ENCODE peak calls at places on chromosomes 16 and 17, in seven cellular contexts. I is A549, W is psoas muscle, C is heart left ventricle, P is gastrocnemius medialis, L is colonic mucosa, Y is IMR-90. U is an unnamed sample.
A peak's percentile ranks its signal among the peaks of the same experiment; 100 is the strongest.

GRCh38 chr16:58426095-58426494 is 33.8 kb downstream of the GINS3 start:
- DNase-seq in I (no peak), W (no peak), C (peak; percentile 16), P (no peak), L (no peak), Y (no peak), U (no peak)

GRCh38 chr17:2195729-2196128 is 107.9 kb downstream of the SMG6 start:
- DNase-seq in I (no peak), W (no peak), C (no peak), P (no peak), L (no peak), Y (no peak), U (no peak)

GRCh38 chr16:84663433-84664101 is 15.3 kb downstream of the KLHL36 start:
- DNase-seq in I (no peak), W (no peak), C (no peak), P (no peak), L (no peak), Y (no peak), U (no peak)

GRCh38 chr16:86942469-86943175 is 364.3 kb downstream of the FOXL1 start:
- DNase-seq in I (no peak), W (no peak), C (no peak), P (no peak), L (no peak), Y (no peak), U (no peak)

GRCh38 chr16:57115504-57116182 is 23.3 kb downstream of the CPNE2 start:
- DNase-seq in I (no peak), W (peak; percentile 57), C (peak; percentile 86), P (no peak), L (no peak), Y (peak; percentile 28), U (peak; percentile 50)

GRCh38 chr16:30395992-30396560 is 856 bp downstream of the ZNF48 start:
- DNase-seq in I (no peak), W (no peak), C (no peak), P (no peak), L (no peak), Y (no peak), U (no peak)

GRCh38 chr17:48678141-48678971 is 44.0 kb downstream of the PRAC1 start:
- DNase-seq in I (peak; percentile 86), W (peak; percentile 58), C (peak; percentile 80), P (peak; percentile 7), L (peak; percentile 83), Y (peak; percentile 19), U (peak; percentile 85)

GRCh38 chr16:19698480-19699465 is 19.3 kb downstream of the KNOP1 start:
- DNase-seq in I (no peak), W (no peak), C (no peak), P (no peak), L (no peak), Y (peak; percentile 20), U (no peak)

GRCh38 chr16:637081-638018 is 1.2 kb upstream of the METTL26 start:
- DNase-seq in I (peak; percentile 91), W (peak; percentile 93), C (peak; percentile 95), P (peak; percentile 93), L (peak; percentile 95), Y (peak; percentile 81), U (peak; percentile 90)

GRCh38 chr16:84585886-84586285 is 32.0 kb downstream of the COTL1 start:
- DNase-seq in I (peak; percentile 40), W (no peak), C (no peak), P (no peak), L (no peak), Y (no peak), U (peak; percentile 46)

GRCh38 chr16:88700636-88701482 is 5.3 kb downstream of the RNF166 start:
- DNase-seq in I (no peak), W (peak; percentile 85), C (peak; percentile 97), P (peak; percentile 75), L (peak; percentile 84), Y (peak; percentile 90), U (peak; percentile 88)

DNA sequence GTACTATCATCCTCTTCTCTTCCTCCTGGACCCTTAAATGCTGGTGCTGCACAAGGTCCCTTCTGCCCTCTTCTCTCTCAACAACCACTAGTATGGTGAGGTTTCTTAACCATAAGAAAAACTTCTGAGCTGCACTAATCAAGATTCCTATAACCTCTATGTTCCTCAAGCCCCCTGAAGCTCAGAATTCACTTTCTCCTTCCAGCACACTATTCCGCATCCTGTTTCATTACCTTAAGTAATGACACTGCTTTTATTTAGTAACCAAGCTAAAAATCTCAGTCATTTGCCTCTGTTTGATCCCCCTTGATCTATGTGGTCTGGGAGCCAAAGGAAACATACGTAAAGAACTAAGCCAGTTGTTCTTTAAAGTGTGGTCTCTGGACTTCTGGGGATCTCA is 20.1 kb downstream of the KANSL1 start:
- DNase-seq in I (no peak), W (no peak), C (no peak), P (no peak), L (no peak), Y (no peak), U (no peak)
- H3K4me1 ChIP-seq in I (peaks cover 51% of the 10 kb centered on the region), W (peaks cover 92% of the 10 kb centered on the region), C (peaks cover 74% of the 10 kb centered on the region), P (peaks cover 86% of the 10 kb centered on the region), L (no peaks in the 10 kb centered on the region), Y (peaks cover 11% of the 10 kb centered on the region), U (peaks cover 16% of the 10 kb centered on the region)

GRCh38 chr16:49849709-49850108 is 6.2 kb downstream of the ZNF423 start:
- DNase-seq in I (no peak), W (no peak), C (no peak), P (no peak), L (no peak), Y (no peak), U (no peak)
- H3K4me1 ChIP-seq in I (no peaks in the 10 kb centered on the region), W (peaks cover 52% of the 10 kb centered on the region), C (peaks cover 21% of the 10 kb centered on the region), P (peaks cover 62% of the 10 kb centered on the region), L (no peaks in the 10 kb centered on the region), Y (no peaks in the 10 kb centered on the region), U (peaks cover 30% of the 10 kb centered on the region)

DNA sequence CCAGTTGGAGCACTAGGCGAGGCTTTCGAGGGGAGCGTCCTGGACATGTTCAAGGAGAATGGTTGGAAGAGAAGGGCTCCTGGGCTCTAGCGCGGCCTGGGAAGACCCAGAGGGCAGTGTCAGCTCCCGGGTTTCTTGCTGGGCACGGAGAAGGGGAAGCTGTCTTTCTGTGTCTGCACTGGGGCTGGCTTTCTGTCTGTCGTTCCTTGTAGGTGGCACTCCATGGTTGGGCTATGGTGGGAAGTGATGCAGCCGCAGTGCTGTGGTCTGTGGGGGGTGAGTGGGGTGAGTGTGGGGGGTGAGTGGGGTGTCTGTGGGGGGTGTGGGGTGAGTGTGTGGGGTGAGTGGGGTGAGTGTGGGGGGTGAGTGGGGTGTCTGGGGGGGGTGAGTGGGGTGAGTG is 13.7 kb downstream of the RNF213 start:
- DNase-seq in I (no peak), W (no peak), C (no peak), P (no peak), L (no peak), Y (no peak), U (no peak)
- H3K4me1 ChIP-seq in I (peaks cover 3% of the 10 kb centered on the region), W (peaks cover 18% of the 10 kb centered on the region), C (peaks cover 19% of the 10 kb centered on the region), P (peaks cover 19% of the 10 kb centered on the region), L (no peaks in the 10 kb centered on the region), Y (no peaks in the 10 kb centered on the region), U (no peaks in the 10 kb centered on the region)

GRCh38 chr16:2979669-2980226 is 498 bp downstream of the PKMYT1 start:
- DNase-seq in I (no peak), W (no peak), C (no peak), P (no peak), L (peak; percentile 46), Y (peak; percentile 2), U (no peak)
- H3K4me1 ChIP-seq in I (peaks cover 18% of the 10 kb centered on the region), W (peaks cover 9% of the 10 kb centered on the region), C (peaks cover 13% of the 10 kb centered on the region), P (peaks cover 9% of the 10 kb centered on the region), L (peaks cover 7% of the 10 kb centered on the region), Y (peaks cover 6% of the 10 kb centered on the region), U (peaks cover 26% of the 10 kb centered on the region)

DNA sequence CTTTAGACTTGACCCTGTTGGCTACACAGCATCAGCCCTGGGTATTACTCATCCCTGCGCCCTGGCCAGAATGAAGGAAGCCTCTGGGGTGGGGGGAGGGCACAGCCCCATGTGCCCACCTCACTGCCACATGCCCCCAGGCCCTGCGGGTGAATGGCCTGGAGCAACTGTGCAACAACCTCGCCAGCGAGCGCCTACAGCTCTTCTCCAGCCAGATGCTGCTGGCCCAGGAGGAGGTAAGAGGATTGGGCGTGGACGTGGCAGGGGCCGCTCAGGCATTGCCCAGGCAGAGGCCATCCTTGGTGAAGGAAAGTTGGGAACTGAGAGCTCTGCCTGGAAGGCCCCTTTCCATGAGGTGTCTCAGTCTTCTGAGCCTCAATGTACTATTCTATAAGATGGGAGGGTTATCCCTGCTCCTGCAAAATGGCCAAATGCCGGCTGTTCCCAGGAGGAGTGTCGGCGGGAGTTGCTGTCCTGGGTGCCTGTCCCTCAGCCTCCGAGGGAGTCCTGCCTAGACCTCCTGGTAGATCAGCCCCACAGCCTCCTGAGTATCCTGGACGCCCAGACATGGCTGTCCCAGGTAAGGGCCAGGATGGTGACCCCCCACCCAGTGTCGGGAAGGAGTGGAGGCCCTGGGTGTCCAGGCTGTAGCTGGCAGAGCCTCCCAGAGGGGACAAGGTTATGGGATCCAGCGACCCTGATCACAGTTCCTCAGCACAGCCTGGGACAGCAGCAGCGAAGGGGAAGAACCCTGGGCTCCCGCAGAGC is 8.9 kb downstream of the MYO15B start:
- DNase-seq in I (no peak), W (no peak), C (no peak), P (no peak), L (no peak), Y (no peak), U (no peak)
- H3K4me1 ChIP-seq in I (peaks cover 14% of the 10 kb centered on the region), W (no peaks in the 10 kb centered on the region), C (no peaks in the 10 kb centered on the region), P (no peaks in the 10 kb centered on the region), L (no peaks in the 10 kb centered on the region), Y (no peaks in the 10 kb centered on the region), U (peaks cover 7% of the 10 kb centered on the region)